ENCODE peak calls at places on chromosomes 11 and 22, in nine cellular contexts. One of them, this sample, is unnamed.

GRCh38 chr22:35742342-35743100 is 24.8 kb downstream of the APOL5 start:
- DNase-seq in kidney: no peak
- DNase-seq in skeletal muscle cell: peak
- DNase-seq in OCI-LY7: no peak
- DNase-seq in AG04450: no peak
- DNase-seq in A549: no peak
- DNase-seq in GM12865: no peak
- DNase-seq in Peyer's patch: no peak
- DNase-seq in lower leg skin: no peak
- DNase-seq in this sample: no peak

GRCh38 chr11:8263109-8263768 is 439 bp downstream of the LMO1 start:
- DNase-seq in kidney: peak
- DNase-seq in skeletal muscle cell: no peak
- DNase-seq in OCI-LY7: no peak
- DNase-seq in AG04450: no peak
- DNase-seq in A549: no peak
- DNase-seq in GM12865: no peak
- DNase-seq in Peyer's patch: no peak
- DNase-seq in lower leg skin: no peak
- DNase-seq in this sample: no peak

GRCh38 chr22:42747701-42748513 is 27.2 kb upstream of the A4GALT start:
- DNase-seq in kidney: no peak
- DNase-seq in skeletal muscle cell: peak
- DNase-seq in OCI-LY7: no peak
- DNase-seq in AG04450: no peak
- DNase-seq in A549: no peak
- DNase-seq in GM12865: peak
- DNase-seq in Peyer's patch: no peak
- DNase-seq in lower leg skin: no peak
- DNase-seq in this sample: no peak

GRCh38 chr11:100930185-100930778 is 199.3 kb downstream of the PGR start:
- DNase-seq in kidney: no peak
- DNase-seq in skeletal muscle cell: no peak
- DNase-seq in OCI-LY7: peak
- DNase-seq in AG04450: no peak
- DNase-seq in A549: peak
- DNase-seq in GM12865: peak
- DNase-seq in Peyer's patch: no peak
- DNase-seq in lower leg skin: no peak
- DNase-seq in this sample: no peak

GRCh38 chr11:71250512-71251158 is 1.7 kb downstream of the SHANK2 start:
- DNase-seq in kidney: no peak
- DNase-seq in skeletal muscle cell: no peak
- DNase-seq in OCI-LY7: no peak
- DNase-seq in AG04450: no peak
- DNase-seq in A549: no peak
- DNase-seq in GM12865: no peak
- DNase-seq in Peyer's patch: no peak
- DNase-seq in lower leg skin: no peak
- DNase-seq in this sample: no peak

GRCh38 chr11:72119188-72119587 is 6.7 kb upstream of the ANAPC15 start:
- DNase-seq in kidney: no peak
- DNase-seq in skeletal muscle cell: no peak
- DNase-seq in OCI-LY7: no peak
- DNase-seq in AG04450: no peak
- DNase-seq in A549: no peak
- DNase-seq in GM12865: no peak
- DNase-seq in Peyer's patch: no peak
- DNase-seq in lower leg skin: no peak
- DNase-seq in this sample: no peak

GRCh38 chr11:32137263-32137662 is 46.4 kb downstream of the RCN1 start:
- DNase-seq in kidney: no peak
- DNase-seq in skeletal muscle cell: peak
- DNase-seq in OCI-LY7: no peak
- DNase-seq in AG04450: peak
- DNase-seq in A549: peak
- DNase-seq in GM12865: no peak
- DNase-seq in Peyer's patch: no peak
- DNase-seq in lower leg skin: no peak
- DNase-seq in this sample: no peak

GRCh38 chr11:12167098-12167999 is 57.0 kb downstream of the MICAL2 start:
- DNase-seq in kidney: no peak
- DNase-seq in skeletal muscle cell: peak
- DNase-seq in OCI-LY7: no peak
- DNase-seq in AG04450: no peak
- DNase-seq in A549: peak
- DNase-seq in GM12865: no peak
- DNase-seq in Peyer's patch: no peak
- DNase-seq in lower leg skin: no peak
- DNase-seq in this sample: no peak

GRCh38 chr22:38953577-38954413 is 3.6 kb upstream of the APOBEC3A start:
- DNase-seq in kidney: peak
- DNase-seq in skeletal muscle cell: no peak
- DNase-seq in OCI-LY7: no peak
- DNase-seq in AG04450: no peak
- DNase-seq in A549: peak
- DNase-seq in GM12865: peak
- DNase-seq in Peyer's patch: no peak
- DNase-seq in lower leg skin: no peak
- DNase-seq in this sample: peak

GRCh38 chr11:74206746-74207145 is 35.7 kb downstream of the PPME1 start:
- DNase-seq in kidney: no peak
- DNase-seq in skeletal muscle cell: no peak
- DNase-seq in OCI-LY7: no peak
- DNase-seq in AG04450: no peak
- DNase-seq in A549: no peak
- DNase-seq in GM12865: no peak
- DNase-seq in Peyer's patch: no peak
- DNase-seq in lower leg skin: no peak
- DNase-seq in this sample: no peak

GRCh38 chr11:117572129-117572528 is 224.9 kb downstream of the DSCAML1 start:
- DNase-seq in kidney: no peak
- DNase-seq in skeletal muscle cell: no peak
- DNase-seq in OCI-LY7: no peak
- DNase-seq in AG04450: no peak
- DNase-seq in A549: no peak
- DNase-seq in GM12865: no peak
- DNase-seq in Peyer's patch: no peak
- DNase-seq in lower leg skin: no peak
- DNase-seq in this sample: no peak

GRCh38 chr11:60810583-60810982 is 25.4 kb downstream of the MS4A10 start:
- DNase-seq in kidney: no peak
- DNase-seq in skeletal muscle cell: no peak
- DNase-seq in OCI-LY7: no peak
- DNase-seq in AG04450: no peak
- DNase-seq in A549: no peak
- DNase-seq in GM12865: peak
- DNase-seq in Peyer's patch: no peak
- DNase-seq in lower leg skin: no peak
- DNase-seq in this sample: no peak

GRCh38 chr22:35462558-35463230 is 62.8 kb downstream of the MCM5 start:
- DNase-seq in kidney: no peak
- DNase-seq in skeletal muscle cell: no peak
- DNase-seq in OCI-LY7: no peak
- DNase-seq in AG04450: no peak
- DNase-seq in A549: no peak
- DNase-seq in GM12865: no peak
- DNase-seq in Peyer's patch: no peak
- DNase-seq in lower leg skin: no peak
- DNase-seq in this sample: no peak

GRCh38 chr22:50076646-50077624 is 8.3 kb downstream of the MLC1 start:
- DNase-seq in kidney: peak
- DNase-seq in skeletal muscle cell: no peak
- DNase-seq in OCI-LY7: peak
- DNase-seq in AG04450: no peak
- DNase-seq in A549: no peak
- DNase-seq in GM12865: no peak
- DNase-seq in Peyer's patch: no peak
- DNase-seq in lower leg skin: no peak
- DNase-seq in this sample: no peak

GRCh38 chr11:60390389-60390788 is 5.9 kb upstream of the MS4A14 start:
- DNase-seq in kidney: no peak
- DNase-seq in skeletal muscle cell: no peak
- DNase-seq in OCI-LY7: no peak
- DNase-seq in AG04450: no peak
- DNase-seq in A549: no peak
- DNase-seq in GM12865: peak
- DNase-seq in Peyer's patch: no peak
- DNase-seq in lower leg skin: no peak
- DNase-seq in this sample: no peak

GRCh38 chr11:60985991-60986915 is 14.8 kb downstream of the CD6 start:
- DNase-seq in kidney: no peak
- DNase-seq in skeletal muscle cell: no peak
- DNase-seq in OCI-LY7: peak
- DNase-seq in AG04450: peak
- DNase-seq in A549: no peak
- DNase-seq in GM12865: peak
- DNase-seq in Peyer's patch: peak
- DNase-seq in lower leg skin: no peak
- DNase-seq in this sample: no peak

GRCh38 chr11:132838621-132839020 is 693.7 kb downstream of the OPCML start:
- DNase-seq in kidney: no peak
- DNase-seq in skeletal muscle cell: no peak
- DNase-seq in OCI-LY7: no peak
- DNase-seq in AG04450: no peak
- DNase-seq in A549: no peak
- DNase-seq in GM12865: no peak
- DNase-seq in Peyer's patch: no peak
- DNase-seq in lower leg skin: no peak
- DNase-seq in this sample: no peak

DNA sequence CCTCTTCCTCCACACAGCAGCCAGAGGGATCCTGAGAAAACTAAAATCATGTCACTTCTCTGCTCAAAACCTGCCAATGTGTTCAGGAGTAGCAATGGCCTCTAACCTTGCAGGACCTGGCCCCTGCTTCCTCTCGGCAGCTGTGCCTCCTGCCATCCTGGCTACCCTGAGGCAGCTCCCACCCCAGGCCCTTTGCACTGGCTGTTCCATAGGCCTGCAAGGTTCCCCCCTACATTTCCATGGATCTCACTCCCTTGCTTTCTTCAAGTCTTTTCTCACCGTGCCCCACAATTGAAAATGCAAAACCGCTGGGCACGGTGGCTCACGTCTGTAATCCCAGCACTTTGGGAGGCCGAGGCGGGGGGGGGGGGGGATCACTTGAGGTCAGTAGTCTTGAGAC is 2.1 kb upstream of the STIP1 start:
- DNase-seq in kidney: no peak
- DNase-seq in skeletal muscle cell: no peak
- DNase-seq in OCI-LY7: no peak
- DNase-seq in AG04450: no peak
- DNase-seq in A549: no peak
- DNase-seq in GM12865: no peak
- DNase-seq in Peyer's patch: no peak
- DNase-seq in lower leg skin: no peak
- DNase-seq in this sample: no peak
- H3K4me3 ChIP-seq in kidney: no peak
- H3K4me3 ChIP-seq in skeletal muscle cell: no peak
- H3K4me3 ChIP-seq in OCI-LY7: peak
- H3K4me3 ChIP-seq in AG04450: no peak
- H3K4me3 ChIP-seq in A549: no peak
- H3K4me3 ChIP-seq in GM12865: peak
- H3K4me3 ChIP-seq in Peyer's patch: no peak
- H3K4me3 ChIP-seq in lower leg skin: no peak
- H3K4me3 ChIP-seq in this sample: no peak

DNA sequence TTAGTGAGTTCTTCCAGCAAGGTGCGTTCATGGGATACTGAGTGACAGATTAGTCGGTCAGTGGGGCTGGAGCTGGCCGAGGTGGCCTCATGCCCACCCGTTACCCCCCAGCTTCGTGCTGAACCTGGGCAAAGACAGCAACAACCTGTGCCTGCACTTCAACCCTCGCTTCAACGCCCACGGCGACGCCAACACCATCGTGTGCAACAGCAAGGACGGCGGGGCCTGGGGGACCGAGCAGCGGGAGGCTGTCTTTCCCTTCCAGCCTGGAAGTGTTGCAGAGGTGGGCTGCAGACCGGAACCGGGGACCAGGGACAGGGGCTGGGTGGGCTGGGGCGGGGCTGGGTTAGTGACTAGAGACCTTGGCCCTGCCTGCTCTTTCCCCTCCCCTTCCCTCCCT is 2.9 kb downstream of the LGALS1 start:
- DNase-seq in kidney: no peak
- DNase-seq in skeletal muscle cell: no peak
- DNase-seq in OCI-LY7: no peak
- DNase-seq in AG04450: no peak
- DNase-seq in A549: no peak
- DNase-seq in GM12865: no peak
- DNase-seq in Peyer's patch: no peak
- DNase-seq in lower leg skin: no peak
- DNase-seq in this sample: no peak
- H3K4me3 ChIP-seq in kidney: no peak
- H3K4me3 ChIP-seq in skeletal muscle cell: peak
- H3K4me3 ChIP-seq in OCI-LY7: no peak
- H3K4me3 ChIP-seq in AG04450: peak
- H3K4me3 ChIP-seq in A549: no peak
- H3K4me3 ChIP-seq in GM12865: no peak
- H3K4me3 ChIP-seq in Peyer's patch: no peak
- H3K4me3 ChIP-seq in lower leg skin: no peak
- H3K4me3 ChIP-seq in this sample: no peak

DNA sequence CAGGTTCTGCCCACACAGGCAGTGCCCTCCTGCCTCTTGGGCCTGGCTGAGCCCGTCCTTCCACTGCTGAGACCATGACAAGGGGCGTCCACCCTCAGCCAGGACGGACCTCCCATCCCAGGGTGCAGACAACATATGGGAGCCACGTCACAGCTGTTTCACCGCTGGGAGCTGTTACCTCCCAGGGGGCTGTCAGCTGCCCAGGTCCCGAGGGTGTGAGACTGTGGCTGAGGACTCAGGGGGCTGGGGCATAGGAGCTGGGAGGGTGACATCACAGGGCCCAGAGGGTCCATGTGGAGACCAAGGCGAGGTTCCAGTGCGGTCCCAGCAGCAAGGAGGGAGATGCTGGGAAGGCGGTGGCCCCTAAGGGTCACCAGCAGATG is 17.9 kb upstream of the CTSD start:
- DNase-seq in kidney: peak
- DNase-seq in skeletal muscle cell: no peak
- DNase-seq in OCI-LY7: no peak
- DNase-seq in AG04450: no peak
- DNase-seq in A549: no peak
- DNase-seq in GM12865: no peak
- DNase-seq in Peyer's patch: peak
- DNase-seq in lower leg skin: no peak
- DNase-seq in this sample: no peak
- H3K4me3 ChIP-seq in kidney: no peak
- H3K4me3 ChIP-seq in skeletal muscle cell: no peak
- H3K4me3 ChIP-seq in OCI-LY7: no peak
- H3K4me3 ChIP-seq in AG04450: no peak
- H3K4me3 ChIP-seq in A549: no peak
- H3K4me3 ChIP-seq in GM12865: no peak
- H3K4me3 ChIP-seq in Peyer's patch: no peak
- H3K4me3 ChIP-seq in lower leg skin: no peak
- H3K4me3 ChIP-seq in this sample: no peak

DNA sequence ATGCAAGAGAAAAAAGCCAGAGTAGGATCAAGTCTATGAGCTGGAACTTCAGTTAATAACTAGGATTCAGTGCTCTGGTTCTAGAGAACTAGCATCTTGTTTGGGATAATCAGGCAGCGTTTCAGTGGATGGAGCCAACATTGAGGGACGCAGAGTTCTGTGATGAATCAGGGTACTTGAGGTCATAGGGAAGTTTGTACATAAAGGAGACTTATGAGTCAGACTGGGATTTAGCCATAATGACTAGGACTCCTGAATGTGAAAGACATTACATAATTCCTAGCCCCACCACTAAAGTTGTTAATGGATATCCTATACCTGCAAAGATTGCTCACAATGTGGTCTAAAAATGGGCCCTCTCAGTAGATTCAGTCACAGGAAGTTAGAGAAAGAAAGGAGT is 6.8 kb downstream of the SLN start:
- DNase-seq in kidney: no peak
- DNase-seq in skeletal muscle cell: peak
- DNase-seq in OCI-LY7: no peak
- DNase-seq in AG04450: peak
- DNase-seq in A549: peak
- DNase-seq in GM12865: no peak
- DNase-seq in Peyer's patch: no peak
- DNase-seq in lower leg skin: peak
- DNase-seq in this sample: no peak
- H3K4me3 ChIP-seq in kidney: no peak
- H3K4me3 ChIP-seq in skeletal muscle cell: no peak
- H3K4me3 ChIP-seq in OCI-LY7: no peak
- H3K4me3 ChIP-seq in AG04450: no peak
- H3K4me3 ChIP-seq in A549: no peak
- H3K4me3 ChIP-seq in GM12865: no peak
- H3K4me3 ChIP-seq in Peyer's patch: no peak
- H3K4me3 ChIP-seq in lower leg skin: no peak
- H3K4me3 ChIP-seq in this sample: no peak